ENCODE peak calls at places on chromosomes 12 and 14, in ten cellular contexts. L is pancreas, Q is HCT116, M is heart right ventricle, C is left lung, K is A549, B is GM12878, U is HepG2, D is Panc1, E is mucosa of descending colon. Z is an unnamed sample.

GRCh38 chr12:104354868-104355570 is 51.5 kb downstream of the EID3 start:
- ATAC-seq in L (no peak), Q (no peak), M (no peak), C (no peak), K (peak; percentile 0), B (no peak), U (no peak), D (no peak), E (no peak), Z (no peak)

GRCh38 chr12:52029686-52030085 is 21.6 kb upstream of the NR4A1 start:
- ATAC-seq in L (no peak), Q (no peak), M (no peak), C (peak; percentile 38), K (peak; percentile 19), B (peak; percentile 3), U (no peak), D (no peak), E (no peak), Z (no peak)

GRCh38 chr12:6267007-6267721 is 43.3 kb upstream of the PLEKHG6 start:
- ATAC-seq in L (peak; percentile 59), Q (no peak), M (no peak), C (peak; percentile 48), K (no peak), B (peak; percentile 77), U (peak; percentile 40), D (no peak), E (no peak), Z (peak; percentile 70)

GRCh38 chr12:93569301-93569655 is 3.2 kb upstream of the SOCS2 start:
- ATAC-seq in L (no peak), Q (no peak), M (no peak), C (no peak), K (no peak), B (peak; percentile 1), U (no peak), D (no peak), E (no peak), Z (no peak)

GRCh38 chr12:6551063-6551461 is 4.8 kb downstream of the IFFO1 start:
- ATAC-seq in L (no peak), Q (no peak), M (peak; percentile 40), C (peak; percentile 6), K (no peak), B (no peak), U (no peak), D (no peak), E (peak; percentile 54), Z (peak; percentile 8)

GRCh38 chr14:66503532-66503931 is 4.4 kb upstream of the GPHN start:
- ATAC-seq in L (no peak), Q (no peak), M (no peak), C (no peak), K (no peak), B (no peak), U (no peak), D (no peak), E (no peak), Z (no peak)

GRCh38 chr14:74713395-74713735 is 421 bp downstream of the FCF1 start:
- ATAC-seq in L (peak; percentile 31), Q (peak; percentile 7), M (peak; percentile 25), C (peak; percentile 17), K (no peak), B (no peak), U (no peak), D (no peak), E (peak; percentile 19), Z (no peak)

GRCh38 chr14:102116361-102117180 is 23.1 kb upstream of the WDR20 start:
- ATAC-seq in L (no peak), Q (no peak), M (no peak), C (no peak), K (no peak), B (no peak), U (peak; percentile 42), D (no peak), E (no peak), Z (no peak)

GRCh38 chr14:73785834-73786631 is 65.6 kb upstream of the PTGR2 start:
- ATAC-seq in L (peak; percentile 64), Q (peak; percentile 67), M (peak; percentile 67), C (peak; percentile 73), K (peak; percentile 86), B (peak; percentile 75), U (peak; percentile 87), D (peak; percentile 67), E (peak; percentile 81), Z (peak; percentile 74)

GRCh38 chr14:102949801-102950451 is 27.5 kb downstream of the AMN start:
- ATAC-seq in L (no peak), Q (no peak), M (peak; percentile 46), C (peak; percentile 11), K (no peak), B (no peak), U (no peak), D (peak; percentile 11), E (no peak), Z (peak; percentile 54)

GRCh38 chr14:59897757-59898383 is 22.1 kb upstream of the LRRC9 start:
- ATAC-seq in L (peak; percentile 83), Q (peak; percentile 81), M (no peak), C (peak; percentile 69), K (peak; percentile 47), B (peak; percentile 68), U (peak; percentile 93), D (no peak), E (peak; percentile 56), Z (no peak)

GRCh38 chr12:116598341-116599284 is 39.4 kb downstream of the MAP1LC3B2 start:
- ATAC-seq in L (peak; percentile 47), Q (no peak), M (peak; percentile 16), C (no peak), K (no peak), B (no peak), U (peak; percentile 56), D (no peak), E (peak; percentile 15), Z (peak; percentile 1)

GRCh38 chr14:105227346-105227745 is 21.0 kb upstream of the BTBD6 start:
- ATAC-seq in L (no peak), Q (no peak), M (no peak), C (no peak), K (no peak), B (no peak), U (no peak), D (no peak), E (no peak), Z (no peak)

GRCh38 chr12:2794261-2794735 is 472 bp upstream of the FKBP4 start:
- ATAC-seq in L (peak; percentile 59), Q (peak; percentile 9), M (peak; percentile 56), C (peak; percentile 50), K (no peak), B (peak; percentile 6), U (no peak), D (peak; percentile 47), E (peak; percentile 64), Z (peak; percentile 31)

DNA sequence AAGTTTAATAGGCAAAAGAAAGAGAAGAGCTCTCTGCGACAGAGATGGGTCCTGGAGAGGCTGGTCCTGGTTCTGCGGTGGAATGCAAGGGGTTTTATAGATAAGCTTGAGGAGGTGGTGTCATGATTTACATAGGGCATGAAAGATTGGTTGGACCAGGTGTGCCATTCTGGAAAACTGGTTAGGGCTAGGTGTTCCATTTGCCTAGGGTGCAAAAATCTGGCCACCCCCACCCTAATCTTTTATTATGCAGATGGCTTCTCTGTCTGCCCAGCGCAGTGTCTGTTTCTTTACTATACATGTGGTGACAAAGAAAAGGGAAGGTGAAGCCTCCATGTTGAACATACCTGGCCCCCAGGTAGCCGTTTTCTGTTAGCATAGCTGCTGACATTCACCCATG is 65.4 kb downstream of the ERC1 start:
- ATAC-seq in L (no peak), Q (no peak), M (no peak), C (no peak), K (no peak), B (no peak), U (no peak), D (no peak), E (no peak), Z (no peak)
- H3K4me1 ChIP-seq in L (peaks cover 23% of the 10 kb centered on the region), Q (no peaks in the 10 kb centered on the region), M (peaks cover 9% of the 10 kb centered on the region), C (peaks cover 8% of the 10 kb centered on the region), K (peaks cover 7% of the 10 kb centered on the region), B (no peaks in the 10 kb centered on the region), U (peaks cover 29% of the 10 kb centered on the region), D (no peaks in the 10 kb centered on the region), E (no peaks in the 10 kb centered on the region), Z (peaks cover 22% of the 10 kb centered on the region)

GRCh38 chr12:122980192-122981035 is at the start of gene ARL6IP4:
- ATAC-seq in L (peak; percentile 79), Q (peak; percentile 72), M (peak; percentile 76), C (peak; percentile 82), K (peak; percentile 64), B (peak; percentile 92), U (peak; percentile 48), D (peak; percentile 71), E (peak; percentile 86), Z (peak; percentile 77)

GRCh38 chr12:122978507-122978955 is 1.9 kb upstream of the ARL6IP4 start:
- ATAC-seq in L (no peak), Q (no peak), M (no peak), C (no peak), K (no peak), B (no peak), U (no peak), D (no peak), E (no peak), Z (no peak)

GRCh38 chr12:122981036-122981471 is 573 bp downstream of the ARL6IP4 start:
- ATAC-seq in L (peak; percentile 9), Q (peak; percentile 26), M (peak; percentile 2), C (peak; percentile 7), K (peak; percentile 7), B (peak; percentile 43), U (peak; percentile 2), D (no peak), E (peak; percentile 20), Z (no peak)

GRCh38 chr12:122979001-122979907 is 1.2 kb upstream of the ARL6IP4 start:
- ATAC-seq in L (no peak), Q (no peak), M (no peak), C (no peak), K (no peak), B (no peak), U (no peak), D (no peak), E (no peak), Z (no peak)

DNA sequence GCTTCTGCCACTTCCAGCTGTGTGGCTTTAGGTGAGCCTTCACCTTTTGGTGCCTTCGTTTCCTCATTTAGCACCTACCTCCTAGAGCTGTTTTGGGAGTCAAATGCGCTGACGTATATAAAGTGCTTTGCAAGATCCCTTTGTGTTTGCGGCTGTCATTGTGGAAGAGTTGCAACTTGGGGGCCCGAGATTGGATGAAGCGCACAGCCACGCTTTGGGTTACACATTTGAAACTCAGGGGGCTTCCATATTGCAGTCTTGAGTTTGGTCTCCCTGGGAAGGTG is 631 bp upstream of the ARL6IP4 start:
- ATAC-seq in L (no peak), Q (no peak), M (no peak), C (no peak), K (no peak), B (no peak), U (no peak), D (no peak), E (no peak), Z (no peak)
- H3K4me1 ChIP-seq in L (peaks cover 18% of the 10 kb centered on the region), Q (peaks cover 21% of the 10 kb centered on the region), M (peaks cover 66% of the 10 kb centered on the region), C (peaks cover 82% of the 10 kb centered on the region), K (peaks cover 25% of the 10 kb centered on the region), B (peaks cover 30% of the 10 kb centered on the region), U (peaks cover 74% of the 10 kb centered on the region), D (peaks cover 51% of the 10 kb centered on the region), E (peaks cover 36% of the 10 kb centered on the region), Z (peaks cover 87% of the 10 kb centered on the region)

GRCh38 chr14:64727551-64728071 is 23.4 kb downstream of the PLEKHG3 start:
- ATAC-seq in L (no peak), Q (no peak), M (no peak), C (no peak), K (no peak), B (no peak), U (no peak), D (no peak), E (no peak), Z (no peak)
- H3K4me1 ChIP-seq in L (peaks cover 30% of the 10 kb centered on the region), Q (peaks cover 44% of the 10 kb centered on the region), M (peaks cover 65% of the 10 kb centered on the region), C (peaks cover 26% of the 10 kb centered on the region), K (peaks cover 52% of the 10 kb centered on the region), B (no peaks in the 10 kb centered on the region), U (peaks cover 32% of the 10 kb centered on the region), D (peaks cover 12% of the 10 kb centered on the region), E (peaks cover 37% of the 10 kb centered on the region), Z (peaks cover 69% of the 10 kb centered on the region)

GRCh38 chr12:73506611-73507010 is 1031.0 kb upstream of the ATXN7L3B start:
- ATAC-seq in L (no peak), Q (no peak), M (no peak), C (no peak), K (no peak), B (no peak), U (no peak), D (no peak), E (no peak), Z (no peak)
- H3K4me1 ChIP-seq in L (no peaks in the 10 kb centered on the region), Q (no peaks in the 10 kb centered on the region), M (no peaks in the 10 kb centered on the region), C (no peaks in the 10 kb centered on the region), K (no peaks in the 10 kb centered on the region), B (no peaks in the 10 kb centered on the region), U (no peaks in the 10 kb centered on the region), D (no peaks in the 10 kb centered on the region), E (no peaks in the 10 kb centered on the region), Z (no peaks in the 10 kb centered on the region)

Z was measured in gastroesophageal sphincter.